ENCODE peak calls at places on chromosomes 7 and 10, in four cellular contexts. X is BJ, R is GM23248, B is neuronal stem cell. A is an unnamed sample.

GRCh38 chr7:126657137-126657536 is 595.6 kb downstream of the GRM8 start:
- DNase-seq in X (no peak), R (no peak), B (no peak), A (no peak)

GRCh38 chr10:19416164-19416563 is 367.6 kb downstream of the MALRD1 start:
- DNase-seq in X (no peak), R (no peak), B (no peak), A (no peak)

GRCh38 chr10:6721480-6721879 is 141.4 kb upstream of the PRKCQ start:
- DNase-seq in X (peak; percentile 93), R (peak; percentile 98), B (no peak), A (no peak)

GRCh38 chr7:51428226-51428887 is 111.7 kb upstream of the COBL start:
- DNase-seq in X (no peak), R (no peak), B (no peak), A (no peak)

GRCh38 chr10:62021978-62022802 is 120.7 kb downstream of the ARID5B start:
- DNase-seq in X (no peak), R (no peak), B (no peak), A (no peak)

GRCh38 chr10:112658900-112659328 is 211.9 kb downstream of the VTI1A start:
- DNase-seq in X (no peak), R (no peak), B (peak; percentile 68), A (peak; percentile 61)

GRCh38 chr7:133044722-133045473 is 37.0 kb downstream of the CHCHD3 start:
- DNase-seq in X (no peak), R (no peak), B (no peak), A (peak; percentile 47)

GRCh38 chr7:28473567-28474266 is 61.4 kb downstream of the CREB5 start:
- DNase-seq in X (no peak), R (peak; percentile 45), B (no peak), A (no peak)

GRCh38 chr10:19048901-19049300 is 300 bp downstream of the MALRD1 start:
- DNase-seq in X (no peak), R (no peak), B (peak; percentile 15), A (no peak)

GRCh38 chr10:50416181-50416824 is 165.0 kb upstream of the ASAH2 start:
- DNase-seq in X (no peak), R (peak; percentile 42), B (no peak), A (no peak)

GRCh38 chr10:95236068-95236903 is 42.2 kb downstream of the ACSM6 start:
- DNase-seq in X (peak; percentile 74), R (peak; percentile 82), B (no peak), A (no peak)

GRCh38 chr7:122027058-122027457 is 117.0 kb downstream of the AASS start:
- DNase-seq in X (no peak), R (no peak), B (no peak), A (no peak)

GRCh38 chr7:102978280-102978679 is 65.5 kb downstream of the LRRC17 start:
- DNase-seq in X (no peak), R (peak; percentile 86), B (no peak), A (no peak)

GRCh38 chr7:67105382-67105781 is 108.7 kb downstream of the TYW1 start:
- DNase-seq in X (no peak), R (peak; percentile 1), B (no peak), A (no peak)

GRCh38 chr7:135335628-135336139 is 102.0 kb downstream of the STRA8 start:
- DNase-seq in X (no peak), R (peak; percentile 46), B (peak; percentile 87), A (peak; percentile 85)

GRCh38 chr7:51246258-51247245 is 70.1 kb downstream of the COBL start:
- DNase-seq in X (no peak), R (no peak), B (no peak), A (no peak)

GRCh38 chr10:89921422-89921821 is 220.0 kb downstream of the KIF20B start:
- DNase-seq in X (no peak), R (no peak), B (no peak), A (no peak)

GRCh38 chr7:5677538-5678294 is 103.7 kb downstream of the RNF216 start:
- DNase-seq in X (no peak), R (peak; percentile 86), B (peak; percentile 54), A (peak; percentile 49)

GRCh38 chr10:84076540-84077195 is 62.6 kb upstream of the GHITM start:
- DNase-seq in X (no peak), R (peak; percentile 66), B (no peak), A (no peak)

GRCh38 chr7:151070573-151070960 is 10.0 kb downstream of the FASTK start:
- DNase-seq in X (no peak), R (no peak), B (no peak), A (no peak)

GRCh38 chr7:128869138-128869943 is 6.7 kb downstream of the ATP6V1F start:
- DNase-seq in X (no peak), R (peak; percentile 72), B (peak; percentile 59), A (peak; percentile 66)

GRCh38 chr7:12637819-12638592 is 49.4 kb upstream of the ARL4A start:
- DNase-seq in X (no peak), R (no peak), B (no peak), A (no peak)

GRCh38 chr10:62224606-62225005 is 44.0 kb downstream of the RTKN2 start:
- DNase-seq in X (no peak), R (peak; percentile 59), B (no peak), A (no peak)

GRCh38 chr7:18018296-18019205 is 9.1 kb downstream of the PRPS1L1 start:
- DNase-seq in X (no peak), R (peak; percentile 15), B (no peak), A (no peak)

GRCh38 chr10:57094083-57094482 is 733.0 kb upstream of the ZWINT start:
- DNase-seq in X (no peak), R (no peak), B (no peak), A (no peak)

GRCh38 chr7:121795736-121796135 is 77.2 kb upstream of the PTPRZ1 start:
- DNase-seq in X (no peak), R (no peak), B (no peak), A (no peak)

GRCh38 chr7:2263176-2263575 is 21.1 kb downstream of the NUDT1 start:
- DNase-seq in X (no peak), R (no peak), B (no peak), A (no peak)

GRCh38 chr7:46619723-46620310 is 698.7 kb upstream of the IGFBP3 start:
- DNase-seq in X (no peak), R (no peak), B (no peak), A (no peak)

GRCh38 chr10:1598393-1599153 is 138.8 kb downstream of the ADARB2 start:
- DNase-seq in X (no peak), R (no peak), B (no peak), A (no peak)

GRCh38 chr7:158782638-158783490 is 46.4 kb downstream of the ESYT2 start:
- DNase-seq in X (peak; percentile 16), R (peak; percentile 85), B (no peak), A (no peak)

GRCh38 chr10:24207781-24208611 is 942 bp upstream of the KIAA1217 start:
- DNase-seq in X (no peak), R (no peak), B (peak; percentile 48), A (peak; percentile 37)

GRCh38 chr10:93379366-93380042 is 102.6 kb downstream of the MYOF start:
- DNase-seq in X (no peak), R (peak; percentile 90), B (no peak), A (no peak)

GRCh38 chr10:88890681-88891371 is 10.8 kb downstream of the STAMBPL1 start:
- DNase-seq in X (no peak), R (no peak), B (no peak), A (no peak)
- H3K4me3 ChIP-seq in X (no peak overlapping the region), R (peak overlapping the region; percentile 1), B (no peak overlapping the region), A (no peak overlapping the region)

GRCh38 chr10:52135101-52135500 is 179.0 kb upstream of the DKK1 start:
- DNase-seq in X (no peak), R (no peak), B (no peak), A (no peak)
- H3K4me3 ChIP-seq in X (no peak overlapping the region), R (no peak overlapping the region), B (no peak overlapping the region), A (no peak overlapping the region)

DNA sequence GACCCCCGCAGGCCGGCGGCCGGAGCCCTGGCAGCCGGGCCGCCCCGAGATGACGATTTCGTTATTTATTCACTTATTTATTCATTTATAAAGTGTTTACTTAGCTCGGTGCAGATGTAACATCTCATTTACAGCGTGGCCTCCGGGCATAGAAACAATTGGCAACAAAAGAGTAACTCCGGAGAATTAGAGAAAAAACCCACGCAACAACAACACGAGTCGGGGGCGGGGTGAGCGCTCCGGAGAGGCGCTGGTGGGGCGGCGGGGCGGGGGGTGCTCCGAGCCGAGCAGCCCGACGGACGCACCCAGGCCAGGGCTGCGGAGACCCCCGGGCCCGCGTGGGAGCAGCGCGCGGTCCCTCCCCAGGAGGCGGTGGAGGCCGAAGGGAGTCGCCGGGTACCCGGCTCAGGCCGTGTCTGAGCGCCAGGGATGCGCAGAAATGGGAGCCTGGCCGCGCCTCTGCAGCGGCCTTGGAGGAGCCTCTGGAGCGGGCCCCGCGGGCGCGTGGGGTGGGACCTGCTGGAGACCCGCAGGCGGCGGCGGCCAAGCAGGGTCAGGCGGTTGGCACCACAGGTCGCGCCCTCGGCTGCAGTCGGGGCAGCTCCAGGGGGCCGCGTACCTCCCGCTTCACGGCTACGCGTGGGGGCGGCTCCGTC is 14.3 kb downstream of the UNCX start:
- DNase-seq in X (no peak), R (no peak), B (no peak), A (no peak)
- H3K4me3 ChIP-seq in X (no peak overlapping the region), R (no peak overlapping the region), B (no peak overlapping the region), A (no peak overlapping the region)

GRCh38 chr10:45463244-45464116 is 89.5 kb downstream of the ALOX5 start:
- DNase-seq in X (no peak), R (no peak), B (no peak), A (no peak)
- H3K4me3 ChIP-seq in X (no peak overlapping the region), R (no peak overlapping the region), B (no peak overlapping the region), A (no peak overlapping the region)

DNA sequence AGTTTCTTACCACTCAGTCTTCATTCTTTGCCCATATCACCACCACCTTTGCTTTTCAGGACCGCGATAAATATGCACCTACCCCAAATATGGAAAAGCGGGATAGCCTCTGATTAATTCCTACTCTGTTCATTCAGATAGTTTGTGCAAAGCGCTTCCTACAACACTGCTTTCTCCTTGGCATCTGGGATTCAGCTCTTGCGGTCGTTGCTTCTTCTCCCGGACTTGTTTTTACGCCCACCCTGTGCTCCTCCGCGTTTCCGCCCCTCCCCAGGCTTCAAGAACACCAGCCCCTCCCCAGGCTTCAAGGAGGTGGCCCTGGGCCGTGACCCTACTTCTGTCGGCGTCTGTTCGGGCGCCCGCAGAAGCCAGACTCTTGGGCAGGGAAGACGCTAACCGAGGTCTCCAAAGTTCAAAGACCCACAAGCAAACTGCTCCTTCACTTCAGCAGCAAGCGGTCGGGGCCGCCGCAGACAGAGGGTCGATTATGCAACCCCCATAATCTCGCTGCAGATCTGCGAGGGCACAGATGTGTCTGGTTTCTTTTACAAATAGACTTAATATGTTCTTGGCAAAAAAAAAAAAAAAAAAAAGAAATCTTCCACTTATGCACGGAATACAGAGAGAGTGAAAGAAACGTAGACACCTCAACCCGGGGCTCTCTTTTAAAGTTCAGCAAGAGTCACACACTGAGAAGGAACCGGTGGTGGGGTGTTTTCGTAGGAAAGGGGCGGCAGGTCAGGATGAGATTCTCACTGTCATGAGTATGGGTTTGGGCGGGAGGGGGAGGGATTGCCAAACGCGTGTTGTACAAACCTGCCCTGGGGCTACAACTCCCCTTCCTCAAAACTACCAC is 2.0 kb downstream of the DLX5 start:
- DNase-seq in X (no peak), R (no peak), B (peak; percentile 31), A (no peak)
- H3K4me3 ChIP-seq in X (no peak overlapping the region), R (no peak overlapping the region), B (no peak overlapping the region), A (peak overlapping the region; percentile 59)

DNA sequence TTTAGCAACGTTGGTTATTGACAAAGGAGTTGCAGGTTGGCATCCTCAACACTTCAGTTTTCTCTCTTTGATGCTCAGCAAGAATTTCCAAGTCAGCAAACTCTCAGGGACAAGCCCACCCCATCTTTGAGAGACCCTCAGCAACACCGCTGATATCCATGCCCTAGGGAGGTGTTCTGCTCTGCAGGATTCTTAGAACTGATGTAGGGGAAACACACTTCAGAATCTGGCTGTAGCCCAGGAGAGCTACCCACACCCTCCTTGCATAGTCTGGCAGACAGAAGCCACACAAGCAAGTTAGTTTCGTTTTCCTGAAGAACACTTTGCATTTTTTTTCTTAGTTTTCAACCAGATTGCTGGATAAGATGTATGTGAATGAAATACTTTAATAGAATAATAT is 827 bp downstream of the SAMD9L start:
- DNase-seq in X (no peak), R (peak; percentile 75), B (no peak), A (no peak)
- H3K4me3 ChIP-seq in X (peak overlapping the region; percentile 30), R (peak overlapping the region; percentile 72), B (no peak overlapping the region), A (no peak overlapping the region)

GRCh38 chr7:90715067-90715466 is 118.9 kb downstream of the CDK14 start:
- DNase-seq in X (no peak), R (no peak), B (no peak), A (no peak)
- H3K4me3 ChIP-seq in X (no peak overlapping the region), R (no peak overlapping the region), B (no peak overlapping the region), A (no peak overlapping the region)

A was measured in HAP-1.